ENCODE peak calls at places on chromosomes 2 and 18, in seven cellular contexts. I is esophagus squamous epithelium, Z is mesenchymal stem cell, O is transverse colon, P is ovary, W is HepG2, B is K562. T is an unnamed sample.

GRCh38 chr2:219737270-219737691 is 109.9 kb downstream of the SLC4A3 start:
- DNase-seq in I (no peak), Z (peak; percentile 28), O (no peak), P (peak; percentile 68), W (no peak), B (no peak), T (no peak)

GRCh38 chr2:34601561-34601960 is 1002.5 kb upstream of the FAM98A start:
- DNase-seq in I (no peak), Z (no peak), O (no peak), P (no peak), W (no peak), B (no peak), T (no peak)

GRCh38 chr2:191703079-191703725 is 25.3 kb downstream of the NABP1 start:
- DNase-seq in I (no peak), Z (no peak), O (no peak), P (no peak), W (peak; percentile 54), B (no peak), T (no peak)

GRCh38 chr2:212548459-212548815 is 9.8 kb upstream of the ERBB4 start:
- DNase-seq in I (no peak), Z (peak; percentile 62), O (no peak), P (no peak), W (peak; percentile 42), B (no peak), T (no peak)

GRCh38 chr18:10365021-10365420 is 89.4 kb upstream of the APCDD1 start:
- DNase-seq in I (no peak), Z (no peak), O (no peak), P (no peak), W (no peak), B (no peak), T (no peak)

GRCh38 chr18:21599585-21600525 is 649 bp downstream of the ESCO1 start:
- DNase-seq in I (peak; percentile 63), Z (peak; percentile 29), O (peak; percentile 73), P (no peak), W (peak; percentile 62), B (peak; percentile 73), T (peak; percentile 75)

GRCh38 chr2:173934895-173935294 is 30.3 kb downstream of the SP3 start:
- DNase-seq in I (no peak), Z (no peak), O (no peak), P (no peak), W (no peak), B (no peak), T (no peak)

GRCh38 chr2:109489296-109489695 is 124.5 kb downstream of the SEPTIN10 start:
- DNase-seq in I (no peak), Z (no peak), O (no peak), P (no peak), W (no peak), B (no peak), T (no peak)

GRCh38 chr2:9392895-9393757 is 30.2 kb downstream of the ITGB1BP1 start:
- DNase-seq in I (no peak), Z (peak; percentile 36), O (no peak), P (no peak), W (no peak), B (no peak), T (no peak)

GRCh38 chr2:108640731-108641130 is 78.6 kb upstream of the RANBP2 start:
- DNase-seq in I (no peak), Z (peak; percentile 93), O (no peak), P (no peak), W (no peak), B (no peak), T (no peak)

GRCh38 chr18:30925795-30926194 is 116.7 kb downstream of the DSC3 start:
- DNase-seq in I (no peak), Z (peak; percentile 17), O (no peak), P (no peak), W (no peak), B (no peak), T (no peak)

GRCh38 chr2:145692971-145693478 is 1173.1 kb upstream of the ZEB2 start:
- DNase-seq in I (no peak), Z (peak; percentile 72), O (no peak), P (no peak), W (peak; percentile 36), B (peak; percentile 72), T (no peak)

GRCh38 chr2:210199854-210200253 is 25.4 kb downstream of the ACADL start:
- DNase-seq in I (no peak), Z (no peak), O (no peak), P (no peak), W (no peak), B (no peak), T (no peak)

GRCh38 chr18:26335139-26335933 is 109.1 kb downstream of the TAF4B start:
- DNase-seq in I (no peak), Z (peak; percentile 32), O (no peak), P (no peak), W (no peak), B (no peak), T (no peak)

GRCh38 chr2:233810385-233810784 is 32.3 kb downstream of the MROH2A start:
- DNase-seq in I (no peak), Z (no peak), O (no peak), P (no peak), W (no peak), B (no peak), T (peak; percentile 33)

GRCh38 chr2:133139847-133140533 is 428.3 kb downstream of the NCKAP5 start:
- DNase-seq in I (no peak), Z (no peak), O (no peak), P (no peak), W (no peak), B (no peak), T (no peak)

DNA sequence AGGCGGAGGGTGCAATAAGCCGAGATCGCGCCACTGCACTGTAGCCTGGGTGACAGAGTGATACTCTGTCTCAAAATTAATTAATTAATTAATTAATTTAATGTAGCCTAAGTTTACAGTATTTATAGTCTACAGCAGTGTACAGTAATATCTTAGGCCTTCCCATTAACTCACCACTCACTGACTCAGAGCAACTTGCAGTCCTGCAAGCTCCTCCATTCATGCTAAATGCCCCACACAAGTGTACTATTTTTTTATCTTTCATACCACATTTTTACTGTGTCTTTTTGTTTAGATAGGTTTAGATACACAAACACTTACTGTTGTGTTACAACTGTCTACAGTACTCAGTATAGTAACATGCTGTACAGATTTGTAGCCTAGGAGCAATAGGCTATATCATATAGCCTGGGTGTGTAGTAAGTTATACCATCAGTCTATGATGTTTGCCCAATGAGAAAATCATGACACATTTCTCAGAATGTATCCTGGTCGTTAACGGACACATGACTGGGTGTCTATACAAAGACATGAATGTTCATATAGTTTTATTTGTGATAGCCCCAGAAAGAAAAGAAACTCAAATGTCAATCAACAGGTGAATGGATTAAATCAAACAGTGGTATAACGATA is 15.8 kb upstream of the RNU2-63P start:
- DNase-seq in I (no peak), Z (no peak), O (no peak), P (no peak), W (no peak), B (no peak), T (no peak)
- H3K36me3 ChIP-seq in I (no peaks in the 10 kb centered on the region), Z (peaks cover 84% of the 10 kb centered on the region), O (peaks cover 35% of the 10 kb centered on the region), P (no peaks in the 10 kb centered on the region), W (no peaks in the 10 kb centered on the region), B (no peaks in the 10 kb centered on the region), T (peaks cover 38% of the 10 kb centered on the region)

GRCh38 chr2:236164201-236164982 is 3.8 kb downstream of the GBX2 start:
- DNase-seq in I (no peak), Z (peak; percentile 28), O (no peak), P (peak; percentile 34), W (no peak), B (no peak), T (no peak)
- H3K4me3 ChIP-seq in I (peak overlapping the region; percentile 13), Z (peak overlapping the region; percentile 78), O (no peak overlapping the region), P (peak overlapping the region; percentile 2), W (no peak overlapping the region), B (no peak overlapping the region), T (peak overlapping the region; percentile 51)

DNA sequence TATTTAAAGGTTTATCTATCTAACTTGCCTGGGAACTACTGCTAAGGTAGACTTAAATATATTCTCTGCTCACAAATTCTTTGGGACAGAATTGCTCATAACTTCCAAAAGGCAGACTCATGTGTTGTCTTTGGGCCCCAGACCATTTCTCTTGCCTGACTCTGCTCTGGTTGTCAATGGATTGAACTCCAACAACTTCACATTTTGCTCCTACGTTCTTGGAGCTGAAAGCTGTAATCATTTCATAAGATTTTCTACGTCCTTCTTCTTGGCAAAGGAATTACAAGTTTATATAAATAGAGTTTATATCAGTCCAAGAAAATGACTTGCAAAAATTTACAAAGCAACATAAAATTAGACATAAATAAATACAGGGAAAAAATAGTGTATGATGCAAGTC is 32.9 kb upstream of the PPM1B start:
- DNase-seq in I (no peak), Z (peak; percentile 33), O (no peak), P (no peak), W (no peak), B (no peak), T (peak; percentile 69)
- H3K27ac ChIP-seq in I (peak overlapping the region; percentile 15), Z (peak overlapping the region; percentile 57), O (no peak overlapping the region), P (no peak overlapping the region), W (no peak overlapping the region), B (no peak overlapping the region), T (peak overlapping the region; percentile 73)

GRCh38 chr18:3261035-3261392 is 919 bp upstream of the MYL12B start:
- DNase-seq in I (no peak), Z (no peak), O (no peak), P (no peak), W (no peak), B (no peak), T (no peak)
- H3K36me3 ChIP-seq in I (no peaks in the 10 kb centered on the region), Z (peaks cover 37% of the 10 kb centered on the region), O (peaks cover 12% of the 10 kb centered on the region), P (no peaks in the 10 kb centered on the region), W (no peaks in the 10 kb centered on the region), B (peaks cover 36% of the 10 kb centered on the region), T (peaks cover 29% of the 10 kb centered on the region)